ENCODE peak calls at places on chromosomes 2 and 18, in nine cellular contexts. B is stimulated activated CD4-positive, alpha-beta T cell treated with anti-CD3 and anti-CD28 coated beads, Interleukin-4, amount 100 ng/mL, for 48 hours; S is cardiac fibroblast; A is NCI-H2081; V is HTR-8/SVneo; E is ELR; J is midbrain; C is hippocampal formation; K is A673. L is an unnamed sample.

GRCh38 chr2:15177103-15177502 is 384.0 kb downstream of the NBAS start:
- DNase-seq in B (peak), S (no peak), A (no peak), V (peak), E (peak), J (no peak), C (no peak), K (peak), L (no peak)

GRCh38 chr2:142131016-142131714 is at the start of gene LRP1B:
- DNase-seq in B (no peak), S (peak), A (no peak), V (peak), E (peak), J (peak), C (peak), K (peak), L (peak)

GRCh38 chr2:32453242-32454062 is 96.6 kb downstream of the BIRC6 start:
- DNase-seq in B (no peak), S (peak), A (no peak), V (no peak), E (no peak), J (no peak), C (no peak), K (peak), L (no peak)

GRCh38 chr18:58692420-58693185 is 21.3 kb downstream of the MALT1 start:
- DNase-seq in B (no peak), S (no peak), A (no peak), V (no peak), E (no peak), J (no peak), C (no peak), K (no peak), L (no peak)

GRCh38 chr2:9463698-9464034 is 10.7 kb upstream of the IAH1 start:
- DNase-seq in B (no peak), S (no peak), A (no peak), V (no peak), E (peak), J (no peak), C (no peak), K (no peak), L (no peak)

GRCh38 chr2:88218971-88219370 is 48.8 kb downstream of the THNSL2 start:
- DNase-seq in B (no peak), S (no peak), A (no peak), V (no peak), E (no peak), J (no peak), C (no peak), K (no peak), L (no peak)

GRCh38 chr2:134144081-134144596 is 109.7 kb upstream of the MGAT5 start:
- DNase-seq in B (no peak), S (no peak), A (no peak), V (no peak), E (no peak), J (no peak), C (no peak), K (peak), L (no peak)

GRCh38 chr2:14423145-14423906 is 209.2 kb upstream of the LRATD1 start:
- DNase-seq in B (no peak), S (no peak), A (no peak), V (no peak), E (peak), J (no peak), C (no peak), K (no peak), L (no peak)

GRCh38 chr2:62406573-62407043 is 99.4 kb downstream of the TMEM17 start:
- DNase-seq in B (no peak), S (no peak), A (no peak), V (no peak), E (no peak), J (no peak), C (no peak), K (no peak), L (no peak)

GRCh38 chr18:80200171-80200931 is 47.0 kb downstream of the PARD6G start:
- DNase-seq in B (no peak), S (no peak), A (no peak), V (no peak), E (no peak), J (peak), C (peak), K (peak), L (peak)

GRCh38 chr2:240820607-240821428 is 799 bp upstream of the KIF1A start:
- DNase-seq in B (no peak), S (no peak), A (peak), V (no peak), E (no peak), J (no peak), C (peak), K (peak), L (peak)

GRCh38 chr2:217091531-217091930 is 231.7 kb upstream of the TNP1 start:
- DNase-seq in B (no peak), S (no peak), A (no peak), V (no peak), E (no peak), J (no peak), C (no peak), K (no peak), L (no peak)